ENCODE peak calls at places on chromosomes 11 and 22, in four cellular contexts. One of them, this sample, is unnamed.

GRCh38 chr22:45480717-45481116 is 22.0 kb upstream of the FBLN1 start:
- DNase-seq in A549: no peak
- DNase-seq in thoracic aorta: no peak
- DNase-seq in CD4-positive, alpha-beta memory T cell: no peak
- DNase-seq in this sample: no peak

GRCh38 chr11:12889243-12889642 is 119.9 kb upstream of the RASSF10 start:
- DNase-seq in thoracic aorta: peak
- DNase-seq in CD4-positive, alpha-beta memory T cell: no peak
- DNase-seq in A549: no peak
- DNase-seq in this sample: no peak

GRCh38 chr22:44837481-44837880 is 85.1 kb downstream of the ARHGAP8 start:
- DNase-seq in thoracic aorta: no peak
- DNase-seq in A549: no peak
- DNase-seq in CD4-positive, alpha-beta memory T cell: no peak
- DNase-seq in this sample: peak

GRCh38 chr22:19847345-19847632 is 7.4 kb downstream of the GNB1L start:
- DNase-seq in CD4-positive, alpha-beta memory T cell: no peak
- DNase-seq in A549: no peak
- DNase-seq in thoracic aorta: no peak
- DNase-seq in this sample: no peak

GRCh38 chr22:27801197-27801615 is 350 bp downstream of the MN1 start:
- DNase-seq in CD4-positive, alpha-beta memory T cell: peak
- DNase-seq in A549: peak
- DNase-seq in thoracic aorta: no peak
- DNase-seq in this sample: peak

GRCh38 chr11:69244286-69244685 is 49.7 kb upstream of the MYEOV start:
- DNase-seq in thoracic aorta: no peak
- DNase-seq in A549: no peak
- DNase-seq in CD4-positive, alpha-beta memory T cell: no peak
- DNase-seq in this sample: no peak

GRCh38 chr22:24975813-24976341 is 23.4 kb downstream of the KIAA1671 start:
- DNase-seq in A549: no peak
- DNase-seq in thoracic aorta: no peak
- DNase-seq in CD4-positive, alpha-beta memory T cell: no peak
- DNase-seq in this sample: no peak

GRCh38 chr11:103807806-103808205 is 228.6 kb upstream of the DDI1 start:
- DNase-seq in A549: no peak
- DNase-seq in CD4-positive, alpha-beta memory T cell: no peak
- DNase-seq in thoracic aorta: no peak
- DNase-seq in this sample: no peak

GRCh38 chr11:82845336-82846036 is 54.7 kb downstream of the PRCP start:
- DNase-seq in CD4-positive, alpha-beta memory T cell: no peak
- DNase-seq in A549: no peak
- DNase-seq in thoracic aorta: no peak
- DNase-seq in this sample: no peak

GRCh38 chr11:105226062-105226461 is 86.5 kb upstream of the CARD18 start:
- DNase-seq in A549: no peak
- DNase-seq in thoracic aorta: no peak
- DNase-seq in CD4-positive, alpha-beta memory T cell: no peak
- DNase-seq in this sample: no peak

GRCh38 chr22:22085702-22086500 is 103.3 kb upstream of the TOP3B start:
- DNase-seq in A549: no peak
- DNase-seq in CD4-positive, alpha-beta memory T cell: no peak
- DNase-seq in thoracic aorta: no peak
- DNase-seq in this sample: no peak

GRCh38 chr11:115054541-115055538 is 376.5 kb downstream of the NXPE2 start:
- DNase-seq in thoracic aorta: no peak
- DNase-seq in CD4-positive, alpha-beta memory T cell: no peak
- DNase-seq in A549: no peak
- DNase-seq in this sample: no peak

GRCh38 chr11:14336507-14337503 is 22.2 kb downstream of the RRAS2 start:
- DNase-seq in CD4-positive, alpha-beta memory T cell: no peak
- DNase-seq in thoracic aorta: no peak
- DNase-seq in A549: peak
- DNase-seq in this sample: peak

GRCh38 chr11:73239571-73240189 is 21.6 kb downstream of the P2RY2 start:
- DNase-seq in CD4-positive, alpha-beta memory T cell: no peak
- DNase-seq in thoracic aorta: no peak
- DNase-seq in A549: no peak
- DNase-seq in this sample: no peak

GRCh38 chr11:78223320-78223954 is 34.7 kb downstream of the USP35 start:
- DNase-seq in A549: no peak
- DNase-seq in CD4-positive, alpha-beta memory T cell: no peak
- DNase-seq in thoracic aorta: no peak
- DNase-seq in this sample: no peak

GRCh38 chr11:119705362-119705761 is 23.6 kb downstream of the NECTIN1 start:
- DNase-seq in CD4-positive, alpha-beta memory T cell: no peak
- DNase-seq in A549: no peak
- DNase-seq in thoracic aorta: no peak
- DNase-seq in this sample: no peak

GRCh38 chr11:106996691-106997090 is 21.6 kb downstream of the GUCY1A2 start:
- DNase-seq in CD4-positive, alpha-beta memory T cell: no peak
- DNase-seq in A549: no peak
- DNase-seq in thoracic aorta: no peak
- DNase-seq in this sample: no peak

GRCh38 chr22:28812491-28812890 is 12.1 kb upstream of the XBP1 start:
- DNase-seq in A549: no peak
- DNase-seq in CD4-positive, alpha-beta memory T cell: no peak
- DNase-seq in thoracic aorta: no peak
- DNase-seq in this sample: no peak

GRCh38 chr22:35124674-35125219 is 58.8 kb downstream of the ISX start:
- DNase-seq in thoracic aorta: no peak
- DNase-seq in A549: no peak
- DNase-seq in CD4-positive, alpha-beta memory T cell: no peak
- DNase-seq in this sample: no peak

GRCh38 chr11:61617515-61617914 is 36.6 kb upstream of the SYT7 start:
- DNase-seq in thoracic aorta: no peak
- DNase-seq in CD4-positive, alpha-beta memory T cell: no peak
- DNase-seq in A549: no peak
- DNase-seq in this sample: no peak

GRCh38 chr11:2912498-2912897 is 16.7 kb downstream of the PHLDA2 start:
- DNase-seq in thoracic aorta: no peak
- DNase-seq in A549: peak
- DNase-seq in CD4-positive, alpha-beta memory T cell: no peak
- DNase-seq in this sample: no peak

GRCh38 chr11:86014221-86014620 is 54.7 kb downstream of the PICALM start:
- DNase-seq in A549: no peak
- DNase-seq in CD4-positive, alpha-beta memory T cell: no peak
- DNase-seq in thoracic aorta: no peak
- DNase-seq in this sample: peak

GRCh38 chr11:101848262-101848661 is 66.5 kb upstream of the CEP126 start:
- DNase-seq in A549: no peak
- DNase-seq in CD4-positive, alpha-beta memory T cell: no peak
- DNase-seq in thoracic aorta: no peak
- DNase-seq in this sample: no peak

GRCh38 chr22:22421392-22421791 is 87.2 kb downstream of the ZNF280B start:
- DNase-seq in thoracic aorta: no peak
- DNase-seq in CD4-positive, alpha-beta memory T cell: no peak
- DNase-seq in A549: no peak
- DNase-seq in this sample: no peak

GRCh38 chr11:67409261-67409666 is 5.4 kb downstream of the TBC1D10C start:
- DNase-seq in CD4-positive, alpha-beta memory T cell: peak
- DNase-seq in A549: no peak
- DNase-seq in thoracic aorta: no peak
- DNase-seq in this sample: no peak

GRCh38 chr11:134658481-134659080 is 246.5 kb upstream of the B3GAT1 start:
- DNase-seq in CD4-positive, alpha-beta memory T cell: no peak
- DNase-seq in thoracic aorta: no peak
- DNase-seq in A549: no peak
- DNase-seq in this sample: no peak

GRCh38 chr11:124900464-124900863 is 2.8 kb upstream of the ROBO4 start:
- DNase-seq in thoracic aorta: no peak
- DNase-seq in A549: peak
- DNase-seq in CD4-positive, alpha-beta memory T cell: no peak
- DNase-seq in this sample: peak

GRCh38 chr11:92272651-92273050 is 48.0 kb downstream of the FAT3 start:
- DNase-seq in A549: no peak
- DNase-seq in CD4-positive, alpha-beta memory T cell: no peak
- DNase-seq in thoracic aorta: no peak
- DNase-seq in this sample: no peak

GRCh38 chr11:33773399-33774355 is 643 bp downstream of the FBXO3 start:
- DNase-seq in CD4-positive, alpha-beta memory T cell: peak
- DNase-seq in thoracic aorta: no peak
- DNase-seq in A549: peak
- DNase-seq in this sample: peak

GRCh38 chr22:19722175-19722914 is 994 bp upstream of the GP1BB start:
- DNase-seq in thoracic aorta: no peak
- DNase-seq in CD4-positive, alpha-beta memory T cell: no peak
- DNase-seq in A549: no peak
- DNase-seq in this sample: no peak

GRCh38 chr22:23079814-23080521 is 9.6 kb downstream of the GNAZ start:
- DNase-seq in thoracic aorta: no peak
- DNase-seq in CD4-positive, alpha-beta memory T cell: no peak
- DNase-seq in A549: no peak
- DNase-seq in this sample: peak

GRCh38 chr11:86702387-86702983 is 30.1 kb upstream of the ME3 start:
- DNase-seq in A549: no peak
- DNase-seq in CD4-positive, alpha-beta memory T cell: no peak
- DNase-seq in thoracic aorta: no peak
- DNase-seq in this sample: no peak

GRCh38 chr11:80204021-80204420 is 763.2 kb upstream of the TENM4 start:
- DNase-seq in A549: no peak
- DNase-seq in CD4-positive, alpha-beta memory T cell: no peak
- DNase-seq in thoracic aorta: no peak
- DNase-seq in this sample: no peak

GRCh38 chr11:2528301-2529050 is 83.7 kb downstream of the KCNQ1 start:
- DNase-seq in CD4-positive, alpha-beta memory T cell: no peak
- DNase-seq in A549: no peak
- DNase-seq in thoracic aorta: no peak
- DNase-seq in this sample: no peak

DNA sequence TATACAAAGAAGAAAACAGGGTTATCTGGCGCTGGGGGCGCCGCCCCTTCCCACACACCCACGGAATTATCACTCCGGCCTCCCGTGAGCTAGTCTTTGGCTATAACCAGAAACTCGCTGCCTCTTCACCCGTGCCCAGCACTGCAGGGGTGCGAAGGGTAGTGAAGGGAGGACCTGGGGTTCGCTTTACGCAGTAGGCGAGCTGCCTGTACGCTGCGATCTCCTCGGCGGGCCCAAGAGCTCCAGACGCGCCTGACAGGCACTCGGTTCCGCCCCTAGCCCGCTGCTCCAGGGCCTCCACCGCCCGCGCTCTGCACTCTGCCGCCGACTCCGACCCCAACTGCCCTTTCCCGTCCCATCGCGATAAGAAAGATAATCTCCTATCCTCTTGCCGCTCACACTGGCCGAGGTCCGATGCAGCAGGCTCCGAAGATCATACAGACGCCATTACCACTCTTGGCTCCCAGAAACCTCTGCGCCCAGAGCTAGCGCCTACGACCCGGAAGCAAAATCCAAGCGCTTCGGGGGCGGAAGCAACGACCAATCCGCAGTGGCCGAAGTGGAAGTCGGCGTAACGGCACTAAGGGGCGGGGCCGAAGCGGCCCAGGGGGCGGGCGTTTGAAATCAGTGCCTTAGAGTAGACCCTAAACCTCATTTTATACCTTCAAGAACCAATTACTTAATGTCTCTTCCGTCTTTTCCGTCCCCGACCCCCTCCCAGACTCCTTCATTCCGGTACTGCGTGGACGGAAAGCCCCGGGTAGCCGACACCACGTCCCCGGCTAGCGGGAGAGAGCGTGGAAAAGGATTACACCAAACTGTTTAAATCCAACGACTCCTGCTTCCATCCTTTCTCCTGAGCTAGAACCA is at the start of the genes CWC15 and KDM4D:
- DNase-seq in thoracic aorta: peak
- DNase-seq in A549: peak
- DNase-seq in CD4-positive, alpha-beta memory T cell: peak
- DNase-seq in this sample: peak
- H3K27ac ChIP-seq in thoracic aorta: peak
- H3K27ac ChIP-seq in A549: peak
- H3K27ac ChIP-seq in CD4-positive, alpha-beta memory T cell: peak
- H3K27ac ChIP-seq in this sample: peak

GRCh38 chr22:39959640-39960447 is at the start of gene TMA7B:
- DNase-seq in A549: peak
- DNase-seq in thoracic aorta: no peak
- DNase-seq in CD4-positive, alpha-beta memory T cell: no peak
- DNase-seq in this sample: peak

GRCh38 chr22:39956932-39957664 is 3.1 kb upstream of the TMA7B start:
- DNase-seq in A549: no peak
- DNase-seq in thoracic aorta: no peak
- DNase-seq in CD4-positive, alpha-beta memory T cell: no peak
- DNase-seq in this sample: no peak

GRCh38 chr22:39958916-39959639 is 1.1 kb upstream of the TMA7B start:
- DNase-seq in A549: no peak
- DNase-seq in thoracic aorta: no peak
- DNase-seq in CD4-positive, alpha-beta memory T cell: no peak
- DNase-seq in this sample: no peak

GRCh38 chr22:39955675-39956074 is 4.5 kb upstream of the TMA7B start:
- DNase-seq in thoracic aorta: no peak
- DNase-seq in A549: no peak
- DNase-seq in CD4-positive, alpha-beta memory T cell: no peak
- DNase-seq in this sample: no peak

GRCh38 chr22:39958009-39958711 is 2.0 kb upstream of the TMA7B start:
- DNase-seq in A549: no peak
- DNase-seq in CD4-positive, alpha-beta memory T cell: no peak
- DNase-seq in thoracic aorta: no peak
- DNase-seq in this sample: no peak
- H3K27ac ChIP-seq in A549: no peak
- H3K27ac ChIP-seq in CD4-positive, alpha-beta memory T cell: no peak
- H3K27ac ChIP-seq in thoracic aorta: no peak
- H3K27ac ChIP-seq in this sample: no peak

DNA sequence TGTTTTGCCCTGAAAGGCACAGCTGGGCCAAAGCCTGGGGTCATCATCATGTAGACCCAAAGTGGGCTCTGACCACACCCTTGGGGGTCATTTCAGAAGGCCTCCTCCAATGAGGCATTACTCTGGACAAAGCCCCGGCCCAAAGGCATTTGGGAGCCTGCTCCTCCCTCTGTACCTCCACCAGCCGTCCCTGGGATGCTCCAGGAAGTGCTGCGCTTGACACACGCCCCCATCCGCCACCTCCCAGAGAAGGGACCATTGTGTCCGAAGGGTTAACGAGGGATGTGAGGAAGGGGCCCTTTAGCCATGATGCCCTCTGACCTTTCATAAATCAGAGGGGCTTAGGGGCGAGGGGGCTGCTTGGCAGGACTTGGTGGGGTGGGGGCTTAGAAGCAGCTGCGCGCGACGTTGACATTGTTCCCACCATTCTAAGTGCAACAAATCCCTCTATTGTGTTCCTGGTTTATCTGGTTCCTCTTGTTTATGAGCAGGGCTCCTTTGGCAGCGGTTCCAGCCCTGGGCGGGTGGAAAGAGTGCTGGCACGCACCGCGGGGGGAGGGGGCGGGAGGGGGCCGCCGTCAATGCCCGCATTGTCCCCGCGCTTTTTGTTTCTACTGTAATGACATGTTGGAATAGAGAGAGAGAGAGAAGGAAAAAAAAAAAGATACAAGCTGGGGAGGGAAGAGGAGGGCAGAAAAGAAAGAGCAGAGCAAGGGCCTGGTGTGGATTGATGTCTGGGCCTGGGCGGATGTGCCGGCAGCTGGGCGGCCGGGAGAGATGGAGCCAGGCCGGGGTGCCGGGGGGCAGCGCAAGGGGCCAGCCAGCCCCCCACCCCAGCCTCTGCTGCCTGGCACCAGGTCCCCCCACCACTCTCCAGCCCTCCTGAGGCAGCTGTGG is 32.1 kb upstream of the SOX10 start:
- DNase-seq in CD4-positive, alpha-beta memory T cell: no peak
- DNase-seq in A549: no peak
- DNase-seq in thoracic aorta: no peak
- DNase-seq in this sample: peak
- H3K27ac ChIP-seq in CD4-positive, alpha-beta memory T cell: no peak
- H3K27ac ChIP-seq in A549: no peak
- H3K27ac ChIP-seq in thoracic aorta: no peak
- H3K27ac ChIP-seq in this sample: peak

GRCh38 chr11:44761546-44761961 is 34.8 kb downstream of the TSPAN18 start:
- DNase-seq in thoracic aorta: no peak
- DNase-seq in CD4-positive, alpha-beta memory T cell: no peak
- DNase-seq in A549: no peak
- DNase-seq in this sample: no peak
- H3K27ac ChIP-seq in thoracic aorta: no peak
- H3K27ac ChIP-seq in CD4-positive, alpha-beta memory T cell: no peak
- H3K27ac ChIP-seq in A549: peak
- H3K27ac ChIP-seq in this sample: peak

This sample was measured in SJCRH30.